ENCODE peak calls at places on chromosomes 16 and 17, in four cellular contexts. O, E, Q and W are unnamed samples.

GRCh38 chr17:80770881-80771611 is 220.6 kb upstream of the CHMP6 start:
- DNase-seq in O (no peak), E (no peak), Q (no peak), W (no peak)

GRCh38 chr17:1745513-1746020 is 2.9 kb downstream of the SERPINF2 start:
- DNase-seq in O (no peak), E (no peak), Q (no peak), W (no peak)

GRCh38 chr16:3797904-3798811 is 80.8 kb upstream of the TRAP1 start:
- DNase-seq in O (no peak), E (no peak), Q (no peak), W (no peak)

GRCh38 chr16:82627811-82628339 is 1.1 kb downstream of the CDH13 start:
- DNase-seq in O (no peak), E (peak; percentile 83), Q (peak; percentile 41), W (peak; percentile 71)

GRCh38 chr16:77214411-77215138 is 15.4 kb downstream of the SYCE1L start:
- DNase-seq in O (no peak), E (no peak), Q (no peak), W (no peak)

GRCh38 chr16:5852151-5852550 is 754.6 kb upstream of the EEF2KMT start:
- DNase-seq in O (no peak), E (no peak), Q (no peak), W (no peak)

GRCh38 chr16:50102046-50102756 is 36.4 kb downstream of the HEATR3 start:
- DNase-seq in O (peak; percentile 45), E (peak; percentile 17), Q (no peak), W (no peak)

GRCh38 chr16:49754495-49755290 is 101.2 kb downstream of the ZNF423 start:
- DNase-seq in O (no peak), E (no peak), Q (peak; percentile 48), W (no peak)

GRCh38 chr16:50718761-50719400 is 23.0 kb upstream of the CYLD start:
- DNase-seq in O (no peak), E (no peak), Q (no peak), W (no peak)

GRCh38 chr16:11004351-11004750 is 60.0 kb downstream of the CLEC16A start:
- DNase-seq in O (no peak), E (no peak), Q (no peak), W (no peak)

GRCh38 chr16:11379420-11379819 is 34.2 kb downstream of the RMI2 start:
- DNase-seq in O (peak; percentile 11), E (no peak), Q (peak; percentile 11), W (no peak)

GRCh38 chr16:57203451-57203850 is 17.3 kb downstream of the RSPRY1 start:
- DNase-seq in O (peak; percentile 11), E (no peak), Q (no peak), W (no peak)

GRCh38 chr17:6505425-6506142 is 50.8 kb downstream of the PITPNM3 start:
- DNase-seq in O (no peak), E (no peak), Q (no peak), W (no peak)

GRCh38 chr17:11369570-11369969 is 128.6 kb downstream of the SHISA6 start:
- DNase-seq in O (no peak), E (no peak), Q (no peak), W (no peak)

GRCh38 chr17:1455748-1456599 is at the start of gene CRK:
- DNase-seq in O (peak; percentile 92), E (peak; percentile 56), Q (peak; percentile 97), W (peak; percentile 97)

GRCh38 chr17:67246648-67247415 is 1.8 kb upstream of the HELZ start:
- DNase-seq in O (no peak), E (peak; percentile 89), Q (peak; percentile 36), W (peak; percentile 25)

GRCh38 chr16:23290189-23291062 is 11.7 kb upstream of the SCNN1B start:
- DNase-seq in O (no peak), E (no peak), Q (no peak), W (no peak)

GRCh38 chr17:57869599-57870282 is 19.9 kb upstream of the MRPS23 start:
- DNase-seq in O (peak; percentile 68), E (no peak), Q (no peak), W (no peak)

GRCh38 chr16:71902656-71903365 is 7.5 kb downstream of the IST1 start:
- DNase-seq in O (no peak), E (no peak), Q (no peak), W (no peak)

GRCh38 chr16:57741660-57742191 is 6.2 kb downstream of the KATNB1 start:
- DNase-seq in O (no peak), E (no peak), Q (no peak), W (peak; percentile 30)